ENCODE peak calls at places on chromosomes 16 and 17, in four cellular contexts. V is thoracic aorta, E is psoas muscle, M is cardiac muscle cell. A is an unnamed sample.

GRCh38 chr17:79171152-79171551 is 96.5 kb downstream of the ENGASE start:
- DNase-seq in V (no peak), E (no peak), M (no peak), A (no peak)

GRCh38 chr16:86893513-86893912 is 315.2 kb downstream of the FOXL1 start:
- DNase-seq in V (no peak), E (no peak), M (no peak), A (no peak)

GRCh38 chr17:66677201-66677981 is 157.5 kb upstream of the CACNG5 start:
- DNase-seq in V (no peak), E (no peak), M (peak; percentile 82), A (no peak)

GRCh38 chr17:40615295-40615988 is 32.2 kb downstream of the SMARCE1 start:
- DNase-seq in V (no peak), E (peak; percentile 71), M (peak; percentile 64), A (no peak)

GRCh38 chr17:2233441-2233947 is 70.1 kb downstream of the SMG6 start:
- DNase-seq in V (peak; percentile 25), E (peak; percentile 58), M (peak; percentile 49), A (no peak)

GRCh38 chr16:84806256-84806889 is 13.4 kb upstream of the CRISPLD2 start:
- DNase-seq in V (no peak), E (peak; percentile 77), M (peak; percentile 89), A (no peak)

GRCh38 chr17:75130632-75131277 is 787 bp downstream of the NT5C start:
- DNase-seq in V (no peak), E (peak; percentile 67), M (peak; percentile 67), A (peak; percentile 60)

GRCh38 chr17:80999224-81000088 is 7.8 kb downstream of the CHMP6 start:
- DNase-seq in V (no peak), E (no peak), M (no peak), A (no peak)

GRCh38 chr17:56978441-56979090 is 635 bp downstream of the SCPEP1 start:
- DNase-seq in V (no peak), E (no peak), M (peak; percentile 17), A (no peak)

GRCh38 chr17:55159251-55159650 is 105.5 kb upstream of the HLF start:
- DNase-seq in V (no peak), E (no peak), M (no peak), A (no peak)

GRCh38 chr16:81905277-81905676 is 106.0 kb downstream of the SDR42E1 start:
- DNase-seq in V (no peak), E (no peak), M (no peak), A (no peak)

GRCh38 chr17:69344939-69345338 is 18.0 kb upstream of the ABCA5 start:
- DNase-seq in V (no peak), E (no peak), M (no peak), A (no peak)

GRCh38 chr17:33520404-33521032 is 227.4 kb upstream of the ASIC2 start:
- DNase-seq in V (no peak), E (no peak), M (peak; percentile 30), A (no peak)

GRCh38 chr17:19940722-19941464 is 36.7 kb downstream of the AKAP10 start:
- DNase-seq in V (no peak), E (no peak), M (peak; percentile 68), A (no peak)

GRCh38 chr17:65750678-65751077 is 189.2 kb upstream of the AXIN2 start:
- DNase-seq in V (no peak), E (peak; percentile 69), M (peak; percentile 92), A (peak; percentile 71)

GRCh38 chr17:1762233-1762905 is 509 bp downstream of the SERPINF1 start:
- DNase-seq in V (no peak), E (peak; percentile 86), M (peak; percentile 82), A (no peak)

GRCh38 chr17:43669971-43670644 is 8.4 kb upstream of the MEOX1 start:
- DNase-seq in V (no peak), E (no peak), M (no peak), A (no peak)

GRCh38 chr16:9047689-9048301 is 43.6 kb upstream of the HAPSTR1 start:
- DNase-seq in V (peak; percentile 90), E (peak; percentile 93), M (peak; percentile 100), A (no peak)

GRCh38 chr17:10614536-10615155 is 42.5 kb downstream of the MYH3 start:
- DNase-seq in V (no peak), E (peak; percentile 65), M (peak; percentile 77), A (no peak)

GRCh38 chr17:19631905-19632304 is 16.6 kb upstream of the ALDH3A2 start:
- DNase-seq in V (no peak), E (no peak), M (no peak), A (no peak)

GRCh38 chr17:44307387-44308186 is 814 bp upstream of the RUNDC3A start:
- DNase-seq in V (no peak), E (no peak), M (peak; percentile 67), A (no peak)

GRCh38 chr17:49249292-49249794 is 18.8 kb upstream of the PHOSPHO1 start:
- DNase-seq in V (no peak), E (peak; percentile 83), M (peak; percentile 58), A (no peak)

GRCh38 chr17:54013117-54013516 is 190.4 kb downstream of the KIF2B start:
- DNase-seq in V (no peak), E (no peak), M (no peak), A (no peak)

GRCh38 chr16:66159987-66160386 is 206.5 kb upstream of the CDH5 start:
- DNase-seq in V (no peak), E (no peak), M (no peak), A (no peak)

GRCh38 chr17:44219126-44219635 is 294 bp downstream of the UBTF start:
- DNase-seq in V (no peak), E (peak; percentile 88), M (peak; percentile 83), A (peak; percentile 79)

GRCh38 chr16:84059111-84059510 is 16.5 kb upstream of the SLC38A8 start:
- DNase-seq in V (no peak), E (no peak), M (peak; percentile 26), A (no peak)

DNA sequence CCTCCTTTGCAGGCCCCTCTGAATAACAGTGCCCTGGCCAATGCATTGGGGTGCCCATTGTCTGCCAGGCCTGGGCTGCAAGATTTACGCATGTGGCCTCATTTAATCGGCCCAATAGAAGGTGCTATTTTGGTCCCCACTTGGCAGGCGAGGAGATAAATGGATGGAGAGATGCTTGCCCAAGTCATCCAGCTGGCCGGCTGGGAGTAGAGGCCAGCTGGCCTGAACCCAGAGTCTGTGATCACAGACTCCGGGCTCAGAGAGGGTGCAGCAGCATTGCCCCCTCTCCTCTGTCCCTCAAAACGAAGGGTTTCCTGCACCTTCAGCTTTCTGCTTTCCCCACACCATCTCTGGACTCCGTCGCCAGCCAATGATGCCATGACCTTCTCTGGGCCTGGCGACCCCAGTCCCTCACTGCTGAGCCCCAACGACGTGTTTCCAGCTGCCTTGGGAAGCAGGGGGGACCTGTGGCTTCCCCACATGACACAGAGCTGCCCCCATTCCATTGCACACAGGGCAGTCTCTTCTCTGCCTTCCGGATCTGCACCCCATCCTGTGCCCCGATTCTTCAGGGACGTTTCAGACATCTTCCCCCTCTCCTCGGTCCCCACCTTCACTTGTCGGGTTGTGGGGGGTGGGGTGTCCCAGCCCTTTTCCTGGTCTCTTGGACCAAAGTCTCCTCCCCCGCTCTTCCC is 3.5 kb upstream of the ADGRG1 start:
- DNase-seq in V (no peak), E (peak; percentile 49), M (peak; percentile 32), A (no peak)
- H3K27ac ChIP-seq in V (no peak overlapping the region), E (no peak overlapping the region), M (no peak overlapping the region), A (no peak overlapping the region)

DNA sequence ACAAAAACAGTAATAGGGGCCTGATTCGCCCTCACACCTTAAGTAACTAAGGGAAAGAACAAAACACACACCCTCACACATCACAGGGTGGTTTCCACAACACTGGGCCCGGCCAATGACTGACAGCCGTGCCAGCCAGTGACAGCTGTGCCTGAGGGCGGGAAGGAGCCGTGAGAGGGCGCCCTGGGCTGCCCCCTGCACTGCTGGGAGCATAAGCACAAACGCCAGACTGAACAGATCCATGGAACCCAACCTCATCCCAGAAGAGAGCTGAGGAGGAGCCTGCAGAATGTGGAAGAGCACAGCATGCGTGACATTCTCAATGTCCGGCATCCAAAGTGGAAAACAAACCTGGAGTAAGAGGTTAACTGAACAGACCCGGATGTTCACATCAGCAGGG is 16.0 kb downstream of the CSNK1D start:
- DNase-seq in V (no peak), E (peak; percentile 83), M (peak; percentile 47), A (peak; percentile 60)
- H3K36me3 ChIP-seq in V (peaks cover 58% of the 10 kb centered on the region), E (peaks cover 81% of the 10 kb centered on the region), M (peaks cover 54% of the 10 kb centered on the region), A (peaks cover 68% of the 10 kb centered on the region)

DNA sequence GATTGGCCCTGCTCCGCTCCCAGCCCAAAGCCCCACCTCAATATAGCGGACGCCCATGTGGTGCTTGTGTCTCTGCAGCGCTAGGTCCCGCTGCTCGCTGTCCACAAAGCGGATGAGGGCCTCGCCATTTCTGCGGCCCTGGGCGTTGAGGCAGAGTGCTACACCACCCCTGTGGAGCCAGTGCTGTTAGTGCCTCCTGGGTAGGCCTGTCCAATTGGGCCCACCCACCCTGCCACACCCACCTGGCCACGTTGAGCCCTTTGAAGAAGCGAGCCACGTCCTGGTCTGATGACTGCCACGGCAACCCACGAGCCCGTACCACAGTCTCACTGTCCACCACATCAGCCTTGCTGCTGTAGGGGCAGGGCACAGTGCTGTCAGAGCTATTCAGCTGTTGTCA is 3.6 kb downstream of the ESRP2 start:
- DNase-seq in V (no peak), E (no peak), M (no peak), A (no peak)
- H3K27ac ChIP-seq in V (no peak overlapping the region), E (peak overlapping the region; percentile 18), M (no peak overlapping the region), A (no peak overlapping the region)

GRCh38 chr17:8537734-8538133 is 92.8 kb downstream of the MYH10 start:
- DNase-seq in V (no peak), E (no peak), M (no peak), A (no peak)

GRCh38 chr17:8534498-8535188 is 95.9 kb downstream of the MYH10 start:
- DNase-seq in V (no peak), E (no peak), M (no peak), A (no peak)

DNA sequence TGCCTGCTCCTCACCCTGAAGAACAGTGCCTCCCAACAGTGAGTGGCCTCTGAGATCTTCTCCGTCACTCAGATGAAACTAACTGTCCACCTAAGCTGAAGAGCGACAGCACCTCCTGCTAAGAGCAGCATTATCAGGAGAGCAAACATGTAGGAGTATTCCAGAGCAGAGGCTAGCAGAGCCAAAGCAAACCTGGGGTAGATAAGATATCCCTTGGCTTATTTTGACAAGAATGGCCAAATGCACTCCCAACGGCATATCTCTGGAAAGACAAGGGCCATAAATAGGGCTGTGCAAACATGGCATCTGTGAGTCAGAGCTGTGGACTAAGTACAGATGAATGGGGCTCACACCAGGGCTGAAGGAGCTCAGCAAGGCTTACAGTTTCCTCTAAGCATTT is 96.3 kb downstream of the NDEL1 start:
- DNase-seq in V (no peak), E (no peak), M (peak; percentile 50), A (no peak)
- H3K36me3 ChIP-seq in V (peaks cover 66% of the 10 kb centered on the region), E (peaks cover 4% of the 10 kb centered on the region), M (peaks cover 30% of the 10 kb centered on the region), A (no peaks in the 10 kb centered on the region)